ENCODE peak calls at places on chromosomes 6 and 20, in five cellular contexts. One of them, this sample, is unnamed.

GRCh38 chr20:6245436-6245835 is 122.6 kb upstream of the FERMT1 start:
- DNase-seq in GM12865: no peak
- DNase-seq in HS-5: no peak
- DNase-seq in GM23338: no peak
- DNase-seq in NCI-H1092: no peak
- DNase-seq in this sample: no peak

GRCh38 chr20:14878676-14879019 is 541.2 kb upstream of the FLRT3 start:
- DNase-seq in GM23338: no peak
- DNase-seq in NCI-H1092: no peak
- DNase-seq in HS-5: no peak
- DNase-seq in GM12865: no peak
- DNase-seq in this sample: no peak

GRCh38 chr6:14441371-14441781 is 323.8 kb downstream of the CD83 start:
- DNase-seq in NCI-H1092: peak
- DNase-seq in GM23338: no peak
- DNase-seq in GM12865: no peak
- DNase-seq in HS-5: no peak
- DNase-seq in this sample: no peak

GRCh38 chr6:25608562-25609174 is 43.3 kb upstream of the SCGN start:
- DNase-seq in GM23338: no peak
- DNase-seq in NCI-H1092: no peak
- DNase-seq in HS-5: no peak
- DNase-seq in GM12865: no peak
- DNase-seq in this sample: no peak

GRCh38 chr6:90870561-90870960 is 283.7 kb upstream of the MAP3K7 start:
- DNase-seq in NCI-H1092: no peak
- DNase-seq in GM23338: no peak
- DNase-seq in HS-5: peak
- DNase-seq in GM12865: no peak
- DNase-seq in this sample: no peak

GRCh38 chr20:21512634-21513180 is 1.2 kb downstream of the NKX2-2 start:
- DNase-seq in NCI-H1092: no peak
- DNase-seq in GM12865: no peak
- DNase-seq in HS-5: no peak
- DNase-seq in GM23338: no peak
- DNase-seq in this sample: no peak

GRCh38 chr6:134982161-134982560 is 32.3 kb upstream of the ALDH8A1 start:
- DNase-seq in GM23338: no peak
- DNase-seq in HS-5: no peak
- DNase-seq in GM12865: no peak
- DNase-seq in NCI-H1092: no peak
- DNase-seq in this sample: no peak

GRCh38 chr6:109454483-109455160 is 950 bp downstream of the MICAL1 start:
- DNase-seq in GM23338: peak
- DNase-seq in HS-5: no peak
- DNase-seq in GM12865: peak
- DNase-seq in NCI-H1092: no peak
- DNase-seq in this sample: no peak

GRCh38 chr6:7909323-7910276 is 988 bp downstream of the TXNDC5 start:
- DNase-seq in GM12865: peak
- DNase-seq in HS-5: peak
- DNase-seq in NCI-H1092: no peak
- DNase-seq in GM23338: peak
- DNase-seq in this sample: no peak

GRCh38 chr6:13715444-13715883 is 3.8 kb upstream of the RANBP9 start:
- DNase-seq in NCI-H1092: no peak
- DNase-seq in HS-5: no peak
- DNase-seq in GM12865: peak
- DNase-seq in GM23338: no peak
- DNase-seq in this sample: no peak

GRCh38 chr6:50589751-50590470 is 123.4 kb upstream of the TFAP2D start:
- DNase-seq in GM12865: no peak
- DNase-seq in GM23338: no peak
- DNase-seq in HS-5: no peak
- DNase-seq in NCI-H1092: no peak
- DNase-seq in this sample: no peak

GRCh38 chr6:101195581-101195980 is 197.9 kb upstream of the GRIK2 start:
- DNase-seq in HS-5: peak
- DNase-seq in GM12865: no peak
- DNase-seq in NCI-H1092: no peak
- DNase-seq in GM23338: no peak
- DNase-seq in this sample: no peak

GRCh38 chr20:24875078-24875477 is 74.0 kb upstream of the CST7 start:
- DNase-seq in HS-5: no peak
- DNase-seq in GM12865: no peak
- DNase-seq in GM23338: no peak
- DNase-seq in NCI-H1092: no peak
- DNase-seq in this sample: no peak

GRCh38 chr6:127933852-127934840 is 33.3 kb upstream of the THEMIS start:
- DNase-seq in NCI-H1092: no peak
- DNase-seq in GM12865: no peak
- DNase-seq in GM23338: no peak
- DNase-seq in HS-5: no peak
- DNase-seq in this sample: no peak

GRCh38 chr20:3671986-3672863 is 9.0 kb upstream of the GFRA4 start:
- DNase-seq in GM23338: peak
- DNase-seq in GM12865: no peak
- DNase-seq in NCI-H1092: no peak
- DNase-seq in HS-5: no peak
- DNase-seq in this sample: no peak

GRCh38 chr20:44429017-44429339 is 46.7 kb upstream of the TTPAL start:
- DNase-seq in HS-5: no peak
- DNase-seq in GM12865: no peak
- DNase-seq in NCI-H1092: no peak
- DNase-seq in GM23338: no peak
- DNase-seq in this sample: no peak

GRCh38 chr6:4589295-4589694 is 186.9 kb upstream of the CDYL start:
- DNase-seq in GM23338: no peak
- DNase-seq in NCI-H1092: no peak
- DNase-seq in GM12865: no peak
- DNase-seq in HS-5: no peak
- DNase-seq in this sample: no peak

GRCh38 chr20:20664795-20665194 is 47.6 kb downstream of the RALGAPA2 start:
- DNase-seq in GM12865: peak
- DNase-seq in NCI-H1092: no peak
- DNase-seq in GM23338: peak
- DNase-seq in HS-5: no peak
- DNase-seq in this sample: no peak

GRCh38 chr6:1868561-1869261 is 259.0 kb downstream of the FOXC1 start:
- DNase-seq in NCI-H1092: no peak
- DNase-seq in GM23338: no peak
- DNase-seq in HS-5: no peak
- DNase-seq in GM12865: peak
- DNase-seq in this sample: no peak

GRCh38 chr6:139699335-139699734 is 324.9 kb upstream of the CITED2 start:
- DNase-seq in GM12865: no peak
- DNase-seq in GM23338: no peak
- DNase-seq in NCI-H1092: no peak
- DNase-seq in HS-5: no peak
- DNase-seq in this sample: no peak

GRCh38 chr6:36666726-36667591 is 11.6 kb upstream of the CDKN1A start:
- DNase-seq in GM12865: peak
- DNase-seq in GM23338: peak
- DNase-seq in NCI-H1092: peak
- DNase-seq in HS-5: no peak
- DNase-seq in this sample: peak

GRCh38 chr6:130366011-130366963 is at the start of gene TMEM200A:
- DNase-seq in GM12865: no peak
- DNase-seq in GM23338: peak
- DNase-seq in HS-5: no peak
- DNase-seq in NCI-H1092: no peak
- DNase-seq in this sample: no peak

GRCh38 chr20:13819885-13820645 is 35.2 kb downstream of the NDUFAF5 start:
- DNase-seq in NCI-H1092: peak
- DNase-seq in HS-5: peak
- DNase-seq in GM23338: peak
- DNase-seq in GM12865: peak
- DNase-seq in this sample: no peak

GRCh38 chr6:68876792-68877493 is 241.9 kb downstream of the ADGRB3 start:
- DNase-seq in NCI-H1092: no peak
- DNase-seq in GM23338: peak
- DNase-seq in GM12865: peak
- DNase-seq in HS-5: peak
- DNase-seq in this sample: no peak

GRCh38 chr20:49325981-49326380 is 48.1 kb upstream of the ZNFX1 start:
- DNase-seq in GM23338: no peak
- DNase-seq in NCI-H1092: no peak
- DNase-seq in GM12865: no peak
- DNase-seq in HS-5: no peak
- DNase-seq in this sample: no peak

GRCh38 chr6:68071740-68072139 is 563.3 kb upstream of the ADGRB3 start:
- DNase-seq in HS-5: no peak
- DNase-seq in GM23338: no peak
- DNase-seq in GM12865: no peak
- DNase-seq in NCI-H1092: no peak
- DNase-seq in this sample: no peak

This sample was measured in DMS79.